ENCODE peak calls at places on chromosomes 11 and 22, in seven cellular contexts. One of them, this sample, is unnamed.

GRCh38 chr11:79412761-79413160 is 28.1 kb downstream of the TENM4 start:
- DNase-seq in HepG2: no peak
- DNase-seq in K562: no peak
- DNase-seq in H1: no peak
- DNase-seq in GM12878: no peak
- DNase-seq in SK-N-SH: no peak
- DNase-seq in GM12891: no peak
- DNase-seq in this sample: no peak

GRCh38 chr11:36109850-36110606 is 166.2 kb downstream of the LDLRAD3 start:
- DNase-seq in HepG2: no peak
- DNase-seq in K562: no peak
- DNase-seq in SK-N-SH: no peak
- DNase-seq in GM12878: no peak
- DNase-seq in H1: no peak
- DNase-seq in GM12891: peak
- DNase-seq in this sample: no peak

GRCh38 chr22:44705022-44705297 is 3.0 kb downstream of the PRR5 start:
- DNase-seq in K562: no peak
- DNase-seq in H1: no peak
- DNase-seq in SK-N-SH: no peak
- DNase-seq in GM12891: no peak
- DNase-seq in HepG2: no peak
- DNase-seq in GM12878: no peak
- DNase-seq in this sample: no peak

GRCh38 chr22:28442951-28443876 is 236.4 kb downstream of the TTC28 start:
- DNase-seq in SK-N-SH: peak
- DNase-seq in HepG2: peak
- DNase-seq in GM12891: no peak
- DNase-seq in K562: peak
- DNase-seq in H1: peak
- DNase-seq in GM12878: no peak
- DNase-seq in this sample: no peak

GRCh38 chr11:225734-226453 is 10.2 kb downstream of the SIRT3 start:
- DNase-seq in H1: no peak
- DNase-seq in SK-N-SH: no peak
- DNase-seq in GM12878: peak
- DNase-seq in K562: no peak
- DNase-seq in HepG2: no peak
- DNase-seq in GM12891: no peak
- DNase-seq in this sample: no peak

GRCh38 chr11:82732734-82733443 is 775 bp downstream of the FAM181B start:
- DNase-seq in H1: peak
- DNase-seq in SK-N-SH: peak
- DNase-seq in GM12891: peak
- DNase-seq in GM12878: no peak
- DNase-seq in K562: no peak
- DNase-seq in HepG2: no peak
- DNase-seq in this sample: peak

GRCh38 chr11:116517077-116517476 is 255.7 kb downstream of the BUD13 start:
- DNase-seq in SK-N-SH: no peak
- DNase-seq in GM12891: no peak
- DNase-seq in H1: no peak
- DNase-seq in K562: no peak
- DNase-seq in HepG2: no peak
- DNase-seq in GM12878: no peak
- DNase-seq in this sample: no peak

GRCh38 chr11:61545341-61545740 is 35.5 kb downstream of the SYT7 start:
- DNase-seq in K562: peak
- DNase-seq in GM12891: peak
- DNase-seq in GM12878: no peak
- DNase-seq in SK-N-SH: peak
- DNase-seq in H1: no peak
- DNase-seq in HepG2: no peak
- DNase-seq in this sample: peak

GRCh38 chr11:123253909-123254308 is 58.9 kb upstream of the CLMP start:
- DNase-seq in H1: no peak
- DNase-seq in GM12891: no peak
- DNase-seq in GM12878: no peak
- DNase-seq in HepG2: no peak
- DNase-seq in SK-N-SH: no peak
- DNase-seq in K562: no peak
- DNase-seq in this sample: no peak

GRCh38 chr11:94196363-94196762 is 67.7 kb downstream of the PANX1 start:
- DNase-seq in SK-N-SH: no peak
- DNase-seq in GM12878: no peak
- DNase-seq in H1: no peak
- DNase-seq in HepG2: no peak
- DNase-seq in GM12891: no peak
- DNase-seq in K562: no peak
- DNase-seq in this sample: no peak

GRCh38 chr22:33984741-33985287 is 64.5 kb upstream of the LARGE1 start:
- DNase-seq in GM12878: no peak
- DNase-seq in K562: no peak
- DNase-seq in H1: no peak
- DNase-seq in HepG2: no peak
- DNase-seq in SK-N-SH: no peak
- DNase-seq in GM12891: no peak
- DNase-seq in this sample: no peak

GRCh38 chr11:69269926-69270697 is 23.8 kb upstream of the MYEOV start:
- DNase-seq in GM12891: no peak
- DNase-seq in H1: no peak
- DNase-seq in HepG2: no peak
- DNase-seq in K562: no peak
- DNase-seq in GM12878: no peak
- DNase-seq in SK-N-SH: no peak
- DNase-seq in this sample: no peak

GRCh38 chr11:119493712-119494111 is 70.7 kb upstream of the THY1 start:
- DNase-seq in GM12891: no peak
- DNase-seq in HepG2: no peak
- DNase-seq in H1: peak
- DNase-seq in K562: peak
- DNase-seq in SK-N-SH: no peak
- DNase-seq in GM12878: no peak
- DNase-seq in this sample: no peak

GRCh38 chr11:32333335-32333991 is 101.9 kb downstream of the WT1 start:
- DNase-seq in HepG2: no peak
- DNase-seq in K562: no peak
- DNase-seq in SK-N-SH: peak
- DNase-seq in H1: peak
- DNase-seq in GM12891: peak
- DNase-seq in GM12878: no peak
- DNase-seq in this sample: peak

GRCh38 chr11:2385156-2386151 is 8.3 kb downstream of the CD81 start:
- DNase-seq in GM12891: no peak
- DNase-seq in GM12878: peak
- DNase-seq in HepG2: no peak
- DNase-seq in SK-N-SH: no peak
- DNase-seq in K562: no peak
- DNase-seq in H1: no peak
- DNase-seq in this sample: no peak

GRCh38 chr11:43697679-43698078 is 17.1 kb downstream of the HSD17B12 start:
- DNase-seq in K562: peak
- DNase-seq in GM12891: no peak
- DNase-seq in H1: no peak
- DNase-seq in HepG2: no peak
- DNase-seq in GM12878: no peak
- DNase-seq in SK-N-SH: no peak
- DNase-seq in this sample: no peak

GRCh38 chr22:26323013-26323412 is 106.0 kb upstream of the ASPHD2 start:
- DNase-seq in H1: no peak
- DNase-seq in SK-N-SH: no peak
- DNase-seq in K562: no peak
- DNase-seq in HepG2: no peak
- DNase-seq in GM12878: no peak
- DNase-seq in GM12891: no peak
- DNase-seq in this sample: no peak

GRCh38 chr11:93846411-93846810 is 4.0 kb downstream of the VSTM5 start:
- DNase-seq in GM12891: no peak
- DNase-seq in K562: no peak
- DNase-seq in GM12878: no peak
- DNase-seq in HepG2: no peak
- DNase-seq in SK-N-SH: no peak
- DNase-seq in H1: no peak
- DNase-seq in this sample: no peak

GRCh38 chr11:70891844-70892380 is 360.5 kb downstream of the SHANK2 start:
- DNase-seq in HepG2: no peak
- DNase-seq in GM12878: no peak
- DNase-seq in K562: no peak
- DNase-seq in H1: no peak
- DNase-seq in GM12891: no peak
- DNase-seq in SK-N-SH: no peak
- DNase-seq in this sample: no peak

GRCh38 chr11:14577835-14578529 is 57.8 kb upstream of the PSMA1 start:
- DNase-seq in K562: no peak
- DNase-seq in SK-N-SH: no peak
- DNase-seq in H1: no peak
- DNase-seq in GM12891: no peak
- DNase-seq in HepG2: no peak
- DNase-seq in GM12878: no peak
- DNase-seq in this sample: no peak

GRCh38 chr11:21912280-21912679 is 280.6 kb upstream of the ANO5 start:
- DNase-seq in HepG2: no peak
- DNase-seq in H1: no peak
- DNase-seq in GM12891: no peak
- DNase-seq in GM12878: no peak
- DNase-seq in SK-N-SH: no peak
- DNase-seq in K562: no peak
- DNase-seq in this sample: no peak

GRCh38 chr22:30221121-30221992 is 25.2 kb downstream of the LIF start:
- DNase-seq in GM12891: no peak
- DNase-seq in SK-N-SH: no peak
- DNase-seq in H1: no peak
- DNase-seq in K562: no peak
- DNase-seq in HepG2: no peak
- DNase-seq in GM12878: peak
- DNase-seq in this sample: no peak
- TF ChIP-seq POLR2AphosphoS5 in GM12891: no peak
- TF ChIP-seq POLR2AphosphoS5 in SK-N-SH: no peak
- TF ChIP-seq POLR2AphosphoS5 in H1: no peak
- TF ChIP-seq POLR2AphosphoS5 in K562: no peak
- TF ChIP-seq POLR2AphosphoS5 in HepG2: no peak
- TF ChIP-seq POLR2AphosphoS5 in GM12878: no peak
- TF ChIP-seq POLR2AphosphoS5 in this sample: no peak

DNA sequence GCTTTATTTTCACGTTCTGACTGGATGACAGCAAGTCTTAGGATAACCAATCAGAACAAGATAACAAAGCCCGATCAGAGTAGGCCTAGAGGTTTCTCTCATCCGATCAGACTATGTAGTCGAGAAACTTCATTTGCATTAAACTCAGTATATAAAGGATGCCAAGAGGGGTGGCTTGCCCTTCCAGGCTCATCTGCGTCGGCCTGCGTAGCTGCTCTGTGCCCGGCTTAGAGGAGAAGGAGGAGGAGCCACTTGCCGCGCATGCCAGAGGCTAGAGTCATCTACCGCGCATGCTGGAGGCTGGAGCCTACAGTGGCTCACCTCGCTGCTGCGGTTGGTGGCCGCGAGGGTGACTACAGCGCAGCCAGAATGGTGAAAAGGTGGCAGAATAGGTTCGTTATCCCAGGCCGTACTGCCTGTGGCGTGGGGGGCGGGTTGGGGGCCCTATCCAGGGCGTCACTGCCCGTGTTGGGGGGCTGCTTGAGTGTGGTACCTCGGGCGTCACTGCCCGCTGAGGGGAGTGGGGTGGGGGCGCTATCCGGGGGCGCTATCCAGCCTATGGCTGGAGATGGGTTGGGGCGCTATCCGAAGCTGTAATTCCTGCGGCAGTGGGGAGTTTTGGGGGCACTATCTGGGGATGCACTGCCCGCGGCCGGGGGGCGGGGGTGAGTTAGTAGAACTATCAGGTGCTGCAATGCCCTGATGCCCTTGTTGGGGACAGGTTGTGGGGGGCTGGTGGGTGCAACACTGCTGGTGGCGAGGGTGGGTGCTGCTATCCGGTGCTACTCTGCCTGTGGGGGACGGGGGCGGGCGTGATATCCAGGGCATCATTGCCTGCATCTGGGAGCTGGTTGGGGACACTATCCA is at the start of gene RFPL2:
- DNase-seq in GM12878: no peak
- DNase-seq in GM12891: no peak
- DNase-seq in SK-N-SH: peak
- DNase-seq in HepG2: peak
- DNase-seq in H1: peak
- DNase-seq in K562: peak
- DNase-seq in this sample: no peak
- TF ChIP-seq TAF1 in GM12878: no peak
- TF ChIP-seq TAF1 in GM12891: no peak
- TF ChIP-seq TAF1 in SK-N-SH: no peak
- TF ChIP-seq TAF1 in HepG2: no peak
- TF ChIP-seq TAF1 in H1: no peak
- TF ChIP-seq TAF1 in K562: no peak
- TF ChIP-seq TAF1 in this sample: no peak

GRCh38 chr22:24805790-24806662 is at the start of gene SGSM1:
- DNase-seq in GM12891: peak
- DNase-seq in HepG2: peak
- DNase-seq in K562: peak
- DNase-seq in SK-N-SH: peak
- DNase-seq in GM12878: no peak
- DNase-seq in H1: peak
- DNase-seq in this sample: peak
- TF ChIP-seq POLR2AphosphoS5 in GM12891: no peak
- TF ChIP-seq POLR2AphosphoS5 in HepG2: no peak
- TF ChIP-seq POLR2AphosphoS5 in K562: no peak
- TF ChIP-seq POLR2AphosphoS5 in SK-N-SH: no peak
- TF ChIP-seq POLR2AphosphoS5 in GM12878: no peak
- TF ChIP-seq POLR2AphosphoS5 in H1: no peak
- TF ChIP-seq POLR2AphosphoS5 in this sample: no peak

DNA sequence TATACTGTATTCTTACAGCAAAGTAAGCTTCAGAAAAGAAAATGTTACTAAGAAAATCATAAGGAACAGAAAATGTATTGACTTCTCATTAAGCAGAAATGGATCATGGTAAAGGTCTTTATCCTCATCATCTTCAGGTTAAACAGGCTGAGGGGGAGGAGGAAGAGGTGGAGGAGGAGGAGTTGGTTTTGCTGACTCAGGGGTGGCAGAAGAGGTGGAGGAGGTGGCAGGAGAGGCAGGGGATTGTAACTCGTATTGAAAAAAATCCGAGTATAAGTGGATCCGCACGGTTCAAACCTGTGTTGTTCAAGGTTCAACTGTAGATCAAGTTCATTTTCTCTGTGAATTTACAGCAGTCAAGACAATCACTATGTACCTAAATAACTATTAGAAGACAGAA is 13.0 kb downstream of the GLB1L3 start:
- DNase-seq in K562: no peak
- DNase-seq in SK-N-SH: no peak
- DNase-seq in GM12878: no peak
- DNase-seq in GM12891: no peak
- DNase-seq in H1: no peak
- DNase-seq in HepG2: no peak
- DNase-seq in this sample: no peak
- TF ChIP-seq TAF1 in K562: no peak
- TF ChIP-seq TAF1 in SK-N-SH: no peak
- TF ChIP-seq TAF1 in GM12878: no peak
- TF ChIP-seq TAF1 in GM12891: no peak
- TF ChIP-seq TAF1 in H1: no peak
- TF ChIP-seq TAF1 in HepG2: no peak
- TF ChIP-seq TAF1 in this sample: no peak

GRCh38 chr22:46074771-46075551 is 75.4 kb upstream of the PPARA start:
- DNase-seq in K562: no peak
- DNase-seq in H1: no peak
- DNase-seq in HepG2: no peak
- DNase-seq in SK-N-SH: no peak
- DNase-seq in GM12891: no peak
- DNase-seq in GM12878: no peak
- DNase-seq in this sample: no peak
- TF ChIP-seq POLR2AphosphoS5 in K562: no peak
- TF ChIP-seq POLR2AphosphoS5 in H1: no peak
- TF ChIP-seq POLR2AphosphoS5 in HepG2: no peak
- TF ChIP-seq POLR2AphosphoS5 in SK-N-SH: no peak
- TF ChIP-seq POLR2AphosphoS5 in GM12891: no peak
- TF ChIP-seq POLR2AphosphoS5 in GM12878: no peak
- TF ChIP-seq POLR2AphosphoS5 in this sample: no peak

This sample was measured in GM12892.